ENCODE peak calls at places on chromosomes 1 and 21, in five cellular contexts. One of them, this sample, is unnamed.

GRCh38 chr1:31823780-31824179 is 8.0 kb upstream of the SPOCD1 start:
- DNase-seq in HEK293T: no peak
- DNase-seq in iPS DF 19.7: no peak
- DNase-seq in PC-3: no peak
- DNase-seq in M059J: no peak
- DNase-seq in this sample: no peak

GRCh38 chr1:156821801-156822200 is 5.2 kb upstream of the SH2D2A start:
- DNase-seq in M059J: peak
- DNase-seq in iPS DF 19.7: no peak
- DNase-seq in PC-3: no peak
- DNase-seq in HEK293T: no peak
- DNase-seq in this sample: no peak

GRCh38 chr1:206685749-206686485 is 1.2 kb downstream of the MAPKAPK2 start:
- DNase-seq in iPS DF 19.7: no peak
- DNase-seq in M059J: peak
- DNase-seq in HEK293T: peak
- DNase-seq in PC-3: peak
- DNase-seq in this sample: peak

GRCh38 chr1:51044834-51045233 is 57.2 kb upstream of the C1orf185 start:
- DNase-seq in HEK293T: no peak
- DNase-seq in iPS DF 19.7: no peak
- DNase-seq in PC-3: peak
- DNase-seq in M059J: no peak
- DNase-seq in this sample: peak

GRCh38 chr1:111197598-111198289 is 2.7 kb downstream of the DENND2D start:
- DNase-seq in M059J: peak
- DNase-seq in HEK293T: peak
- DNase-seq in iPS DF 19.7: peak
- DNase-seq in PC-3: peak
- DNase-seq in this sample: peak

GRCh38 chr21:33767236-33767635 is 124.9 kb downstream of the ITSN1 start:
- DNase-seq in PC-3: no peak
- DNase-seq in M059J: peak
- DNase-seq in HEK293T: no peak
- DNase-seq in iPS DF 19.7: no peak
- DNase-seq in this sample: no peak

GRCh38 chr1:35573198-35573775 is at the start of gene TFAP2E:
- DNase-seq in iPS DF 19.7: no peak
- DNase-seq in PC-3: peak
- DNase-seq in HEK293T: no peak
- DNase-seq in M059J: peak
- DNase-seq in this sample: peak

GRCh38 chr1:245588250-245588649 is 433.5 kb downstream of the KIF26B start:
- DNase-seq in PC-3: no peak
- DNase-seq in HEK293T: no peak
- DNase-seq in M059J: no peak
- DNase-seq in iPS DF 19.7: no peak
- DNase-seq in this sample: no peak

GRCh38 chr1:203475012-203475981 is at the start of gene PRELP:
- DNase-seq in PC-3: peak
- DNase-seq in HEK293T: no peak
- DNase-seq in iPS DF 19.7: peak
- DNase-seq in M059J: no peak
- DNase-seq in this sample: peak

GRCh38 chr1:16352842-16353535 is 709 bp upstream of the FBXO42 start:
- DNase-seq in PC-3: peak
- DNase-seq in HEK293T: no peak
- DNase-seq in iPS DF 19.7: no peak
- DNase-seq in M059J: peak
- DNase-seq in this sample: peak

GRCh38 chr1:198754670-198755069 is 115.8 kb downstream of the PTPRC start:
- DNase-seq in iPS DF 19.7: no peak
- DNase-seq in PC-3: no peak
- DNase-seq in HEK293T: no peak
- DNase-seq in M059J: peak
- DNase-seq in this sample: no peak

GRCh38 chr1:228445867-228446584 is 29.4 kb upstream of the TRIM17 start:
- DNase-seq in PC-3: no peak
- DNase-seq in iPS DF 19.7: no peak
- DNase-seq in M059J: no peak
- DNase-seq in HEK293T: no peak
- DNase-seq in this sample: peak

GRCh38 chr21:38766987-38767722 is 38.6 kb upstream of the ETS2 start:
- DNase-seq in M059J: peak
- DNase-seq in iPS DF 19.7: no peak
- DNase-seq in PC-3: no peak
- DNase-seq in HEK293T: no peak
- DNase-seq in this sample: no peak

GRCh38 chr1:174519845-174520244 is 72.1 kb downstream of the GPR52 start:
- DNase-seq in M059J: no peak
- DNase-seq in HEK293T: no peak
- DNase-seq in iPS DF 19.7: no peak
- DNase-seq in PC-3: no peak
- DNase-seq in this sample: no peak

GRCh38 chr1:62981434-62981833 is 197.5 kb downstream of the ATG4C start:
- DNase-seq in PC-3: no peak
- DNase-seq in M059J: no peak
- DNase-seq in iPS DF 19.7: no peak
- DNase-seq in HEK293T: no peak
- DNase-seq in this sample: no peak

GRCh38 chr21:44520326-44521300 is 19.4 kb downstream of the KRTAP10-1 start:
- DNase-seq in HEK293T: no peak
- DNase-seq in PC-3: no peak
- DNase-seq in M059J: no peak
- DNase-seq in iPS DF 19.7: no peak
- DNase-seq in this sample: peak

GRCh38 chr1:52182874-52183400 is 41.0 kb downstream of the ZFYVE9 start:
- DNase-seq in M059J: no peak
- DNase-seq in iPS DF 19.7: no peak
- DNase-seq in HEK293T: no peak
- DNase-seq in PC-3: no peak
- DNase-seq in this sample: no peak

GRCh38 chr1:111422546-111423391 is 4.8 kb downstream of the OVGP1 start:
- DNase-seq in M059J: peak
- DNase-seq in PC-3: peak
- DNase-seq in HEK293T: no peak
- DNase-seq in iPS DF 19.7: no peak
- DNase-seq in this sample: no peak

GRCh38 chr1:165117482-165117881 is 239.0 kb downstream of the LMX1A start:
- DNase-seq in iPS DF 19.7: no peak
- DNase-seq in PC-3: no peak
- DNase-seq in M059J: peak
- DNase-seq in HEK293T: no peak
- DNase-seq in this sample: no peak

GRCh38 chr1:116923421-116923820 is 13.7 kb downstream of the PTGFRN start:
- DNase-seq in PC-3: peak
- DNase-seq in HEK293T: no peak
- DNase-seq in iPS DF 19.7: no peak
- DNase-seq in M059J: no peak
- DNase-seq in this sample: no peak

GRCh38 chr1:109782514-109782913 is 18.8 kb upstream of the EPS8L3 start:
- DNase-seq in HEK293T: no peak
- DNase-seq in PC-3: no peak
- DNase-seq in iPS DF 19.7: no peak
- DNase-seq in M059J: peak
- DNase-seq in this sample: no peak

GRCh38 chr1:10823000-10823401 is 26.6 kb upstream of the CASZ1 start:
- DNase-seq in iPS DF 19.7: no peak
- DNase-seq in PC-3: no peak
- DNase-seq in HEK293T: no peak
- DNase-seq in M059J: no peak
- DNase-seq in this sample: no peak

GRCh38 chr1:88698140-88698539 is 14.1 kb downstream of the PKN2 start:
- DNase-seq in M059J: peak
- DNase-seq in iPS DF 19.7: no peak
- DNase-seq in PC-3: peak
- DNase-seq in HEK293T: no peak
- DNase-seq in this sample: no peak

GRCh38 chr1:54167422-54168139 is 14.8 kb upstream of the CDCP2 start:
- DNase-seq in PC-3: peak
- DNase-seq in iPS DF 19.7: no peak
- DNase-seq in HEK293T: no peak
- DNase-seq in M059J: peak
- DNase-seq in this sample: no peak

This sample was measured in T47D.